ENCODE peak calls at places on chromosomes 4 and X, in seven cellular contexts. O is mesenchymal stem cell, B is IMR-90, M is mesendoderm, T is H9, Z is H1, Q is neuronal stem cell. W is an unnamed sample.

GRCh38 chrX:1528884-1529203 is 8.1 kb downstream of the P2RY8 start:
- DNase-seq in O (no peak), B (no peak), M (no peak), T (no peak), Z (peak; percentile 17), Q (no peak), W (no peak)

GRCh38 chrX:45862801-45863200 is 662.1 kb upstream of the DIPK2B start:
- DNase-seq in O (no peak), B (no peak), M (no peak), T (peak; percentile 24), Z (no peak), Q (no peak), W (no peak)

GRCh38 chrX:100874240-100874798 is at the start of gene NOX1:
- DNase-seq in O (no peak), B (peak; percentile 13), M (no peak), T (no peak), Z (no peak), Q (no peak), W (no peak)

GRCh38 chrX:119288890-119289393 is 52.9 kb downstream of the PGRMC1 start:
- DNase-seq in O (no peak), B (no peak), M (no peak), T (no peak), Z (no peak), Q (no peak), W (no peak)

GRCh38 chr4:68905598-68906237 is 45.9 kb downstream of the UGT2A3 start:
- DNase-seq in O (no peak), B (no peak), M (peak; percentile 87), T (peak; percentile 47), Z (peak; percentile 51), Q (peak; percentile 9), W (peak; percentile 19)

GRCh38 chr4:8201341-8201781 is 2.3 kb downstream of the SH3TC1 start:
- DNase-seq in O (no peak), B (no peak), M (no peak), T (no peak), Z (no peak), Q (no peak), W (no peak)

GRCh38 chr4:85149656-85150055 is 183.2 kb upstream of the WDFY3 start:
- DNase-seq in O (peak; percentile 64), B (peak; percentile 4), M (no peak), T (no peak), Z (no peak), Q (no peak), W (no peak)

GRCh38 chr4:98570160-98570797 is 88.1 kb downstream of the TSPAN5 start:
- DNase-seq in O (no peak), B (no peak), M (no peak), T (no peak), Z (no peak), Q (no peak), W (no peak)

GRCh38 chrX:68684291-68684918 is 36.9 kb downstream of the STARD8 start:
- DNase-seq in O (peak; percentile 13), B (no peak), M (peak; percentile 56), T (no peak), Z (peak; percentile 51), Q (no peak), W (peak; percentile 30)

GRCh38 chr4:27861802-27862201 is 1001.2 kb downstream of the STIM2 start:
- DNase-seq in O (no peak), B (peak; percentile 61), M (no peak), T (no peak), Z (no peak), Q (no peak), W (no peak)

GRCh38 chrX:30786374-30786773 is 102.7 kb downstream of the TAB3 start:
- DNase-seq in O (no peak), B (no peak), M (no peak), T (no peak), Z (no peak), Q (no peak), W (no peak)

DNA sequence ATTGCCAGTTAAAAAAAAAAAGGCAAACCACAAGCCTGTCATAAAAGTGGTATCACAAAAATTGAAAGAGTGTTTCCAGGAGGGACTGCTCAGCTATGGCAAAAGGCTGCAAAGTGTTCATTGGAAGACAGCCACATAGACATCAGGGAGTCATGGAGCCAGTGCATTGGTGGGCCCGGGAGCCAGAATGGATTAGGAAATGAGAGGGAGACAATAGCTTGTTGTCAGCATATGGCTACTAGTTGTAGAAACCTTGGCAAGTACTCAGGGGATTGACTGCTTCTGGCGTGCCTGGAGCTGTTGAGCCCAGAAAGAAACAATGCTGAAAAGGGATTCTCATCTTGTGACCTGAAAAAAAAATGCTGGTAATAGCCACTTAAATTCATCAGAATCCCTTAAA is 5.0 kb downstream of the GAR1 start:
- DNase-seq in O (no peak), B (no peak), M (no peak), T (no peak), Z (no peak), Q (no peak), W (no peak)
- H2AK5ac ChIP-seq in O (no peak overlapping the region), B (no peak overlapping the region), M (no peak overlapping the region), T (no peak overlapping the region), Z (no peak overlapping the region), Q (no peak overlapping the region), W (no peak overlapping the region)

GRCh38 chr4:129570326-129570725 is 474.4 kb downstream of the C4orf33 start:
- DNase-seq in O (no peak), B (no peak), M (no peak), T (no peak), Z (no peak), Q (no peak), W (no peak)
- H2AK5ac ChIP-seq in O (no peak overlapping the region), B (no peak overlapping the region), M (no peak overlapping the region), T (no peak overlapping the region), Z (no peak overlapping the region), Q (no peak overlapping the region), W (no peak overlapping the region)

DNA sequence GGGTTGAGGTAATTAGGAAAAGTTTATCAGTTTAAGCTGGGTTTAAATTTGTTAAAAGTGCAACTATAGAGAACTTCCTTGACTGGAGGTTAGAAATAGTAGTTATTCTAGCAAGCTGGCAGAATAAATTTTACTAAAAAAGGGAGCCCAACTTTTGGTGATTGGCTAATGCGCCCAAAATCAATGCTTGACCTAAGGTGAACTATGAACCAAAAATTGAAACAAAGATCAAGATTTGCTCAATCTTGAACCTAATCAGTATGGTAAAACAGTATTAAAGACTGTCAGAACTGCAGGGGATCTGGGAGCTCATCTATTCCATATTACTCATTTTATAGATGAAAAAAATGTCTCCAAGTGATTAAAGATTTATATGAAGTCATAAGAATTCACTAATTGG is 6.1 kb upstream of the SPATA18 start:
- DNase-seq in O (no peak), B (no peak), M (no peak), T (no peak), Z (no peak), Q (no peak), W (no peak)
- H2AK5ac ChIP-seq in O (no peak overlapping the region), B (no peak overlapping the region), M (no peak overlapping the region), T (no peak overlapping the region), Z (no peak overlapping the region), Q (no peak overlapping the region), W (no peak overlapping the region)

GRCh38 chrX:6574762-6575161 is 39.8 kb upstream of the VCX3A start:
- DNase-seq in O (no peak), B (no peak), M (peak; percentile 39), T (peak; percentile 33), Z (peak; percentile 45), Q (no peak), W (no peak)
- H2AK5ac ChIP-seq in O (no peak overlapping the region), B (no peak overlapping the region), M (no peak overlapping the region), T (no peak overlapping the region), Z (no peak overlapping the region), Q (no peak overlapping the region), W (no peak overlapping the region)

GRCh38 chr4:3198906-3199305 is 50.1 kb upstream of the MSANTD1 start:
- DNase-seq in O (no peak), B (no peak), M (no peak), T (no peak), Z (no peak), Q (no peak), W (no peak)

GRCh38 chr4:3202836-3203820 is 45.8 kb upstream of the MSANTD1 start:
- DNase-seq in O (no peak), B (no peak), M (no peak), T (no peak), Z (no peak), Q (no peak), W (no peak)

GRCh38 chr4:3201718-3202702 is 46.9 kb upstream of the MSANTD1 start:
- DNase-seq in O (peak; percentile 16), B (peak; percentile 69), M (peak; percentile 6), T (no peak), Z (no peak), Q (no peak), W (no peak)

GRCh38 chr4:3199661-3200422 is 49.1 kb upstream of the MSANTD1 start:
- DNase-seq in O (no peak), B (no peak), M (no peak), T (no peak), Z (no peak), Q (no peak), W (no peak)

GRCh38 chr4:3200423-3201090 is 48.4 kb upstream of the MSANTD1 start:
- DNase-seq in O (no peak), B (no peak), M (no peak), T (no peak), Z (no peak), Q (no peak), W (no peak)
- H2AK5ac ChIP-seq in O (no peak overlapping the region), B (no peak overlapping the region), M (no peak overlapping the region), T (no peak overlapping the region), Z (no peak overlapping the region), Q (no peak overlapping the region), W (no peak overlapping the region)

GRCh38 chrX:11647048-11647650 is 18.6 kb downstream of the ARHGAP6 start:
- DNase-seq in O (no peak), B (no peak), M (peak; percentile 7), T (no peak), Z (no peak), Q (no peak), W (no peak)

DNA sequence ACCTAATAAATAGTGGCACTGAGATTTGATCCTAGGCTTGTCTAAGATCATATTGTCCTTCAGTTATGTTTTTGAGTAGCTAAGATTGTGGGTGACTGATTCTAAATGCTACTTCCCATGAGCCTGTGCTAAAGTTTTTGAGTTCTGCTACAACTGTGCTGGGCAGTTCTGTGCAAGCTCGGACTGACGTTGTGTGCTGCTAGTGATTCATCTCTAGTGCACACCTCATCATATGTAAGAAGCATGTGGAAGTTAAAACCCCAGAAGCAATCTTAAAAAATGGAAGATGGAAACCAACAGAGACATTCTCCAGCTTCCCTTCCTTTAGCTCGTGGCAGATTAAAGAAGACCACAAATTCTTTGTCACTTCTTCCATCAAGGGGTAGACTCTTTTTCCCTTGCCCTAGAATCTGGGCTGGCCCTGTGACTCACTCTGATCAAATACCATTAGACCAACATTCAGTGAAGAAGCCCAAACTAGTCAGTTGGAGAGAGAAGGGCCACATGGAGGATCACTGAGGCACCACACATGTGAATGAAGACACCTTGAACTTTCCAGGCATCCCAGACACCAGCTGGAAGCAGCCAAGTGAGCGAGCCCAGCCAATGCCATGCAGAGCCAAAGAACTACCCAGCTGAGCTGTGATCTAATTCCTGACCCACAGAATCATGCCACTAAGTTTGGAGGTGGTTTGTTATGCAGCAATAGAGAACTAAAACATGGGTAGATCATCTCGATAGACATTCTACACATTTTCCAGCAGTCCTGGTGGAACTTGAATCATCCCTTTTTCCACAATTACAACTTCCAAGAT is 16.8 kb downstream of the ARHGAP6 start:
- DNase-seq in O (no peak), B (no peak), M (no peak), T (no peak), Z (no peak), Q (no peak), W (no peak)
- H2AK5ac ChIP-seq in O (no peak overlapping the region), B (no peak overlapping the region), M (no peak overlapping the region), T (no peak overlapping the region), Z (no peak overlapping the region), Q (no peak overlapping the region), W (no peak overlapping the region)

GRCh38 chrX:109880629-109881028 is 122.3 kb upstream of the TMEM164 start:
- DNase-seq in O (no peak), B (no peak), M (no peak), T (no peak), Z (no peak), Q (no peak), W (no peak)
- H2AK5ac ChIP-seq in O (no peak overlapping the region), B (no peak overlapping the region), M (no peak overlapping the region), T (no peak overlapping the region), Z (no peak overlapping the region), Q (no peak overlapping the region), W (no peak overlapping the region)